ENCODE peak calls at places on chromosomes 4 and X, in five cellular contexts. O is SK-N-SH, V is A549, D is PC-3, W is Peyer's patch. F is an unnamed sample.

GRCh38 chr4:128793859-128794667 is 15.4 kb upstream of the JADE1 start:
- DNase-seq in W (no peak), O (no peak), D (no peak), V (peak; percentile 34), F (no peak)

GRCh38 chr4:100348472-100348871 is 158.2 kb upstream of the DDIT4L start:
- DNase-seq in W (no peak), D (peak; percentile 88), O (no peak), V (peak; percentile 84), F (no peak)

GRCh38 chr4:15375707-15376106 is 52.1 kb upstream of the C1QTNF7 start:
- DNase-seq in O (no peak), D (no peak), V (no peak), W (no peak), F (no peak)

GRCh38 chr4:96347582-96347981 is 507.7 kb downstream of the PDHA2 start:
- DNase-seq in O (no peak), V (no peak), D (no peak), W (no peak), F (no peak)

GRCh38 chrX:33840176-33840575 is 291.9 kb downstream of the FAM47A start:
- DNase-seq in O (no peak), W (no peak), D (no peak), V (no peak), F (peak; percentile 15)

GRCh38 chrX:9885150-9885549 is 82.0 kb upstream of the CLDN34 start:
- DNase-seq in W (peak; percentile 76), O (peak; percentile 67), V (peak; percentile 64), D (peak; percentile 74), F (peak; percentile 54)

GRCh38 chr4:14234330-14234729 is 606.8 kb upstream of the BOD1L1 start:
- DNase-seq in D (peak; percentile 53), V (no peak), W (no peak), O (no peak), F (no peak)

GRCh38 chr4:11954093-11954492 is 525.4 kb upstream of the HS3ST1 start:
- DNase-seq in W (peak; percentile 59), V (peak; percentile 15), O (no peak), D (peak; percentile 42), F (no peak)

GRCh38 chr4:77911842-77912450 is 49.3 kb downstream of the MRPL1 start:
- DNase-seq in W (no peak), D (no peak), V (no peak), O (no peak), F (no peak)

GRCh38 chr4:47714269-47714668 is 123.6 kb downstream of the CORIN start:
- DNase-seq in O (no peak), W (no peak), V (no peak), D (no peak), F (no peak)

GRCh38 chrX:128106630-128107029 is 54.4 kb upstream of the ACTRT1 start:
- DNase-seq in W (no peak), O (peak; percentile 4), D (peak; percentile 42), V (peak; percentile 38), F (no peak)

GRCh38 chr4:7416745-7417432 is 17.8 kb downstream of the PSAPL1 start:
- DNase-seq in W (peak; percentile 15), O (peak; percentile 2), V (no peak), D (no peak), F (no peak)

GRCh38 chr4:41718907-41719306 is 29.6 kb downstream of the PHOX2B start:
- DNase-seq in D (peak; percentile 71), O (no peak), W (no peak), V (no peak), F (no peak)

GRCh38 chr4:150782311-150782710 is 200.4 kb downstream of the MAB21L2 start:
- DNase-seq in W (no peak), D (no peak), V (no peak), O (peak; percentile 10), F (peak; percentile 43)

GRCh38 chr4:80207664-80208063 is 10.4 kb downstream of the PRDM8 start:
- DNase-seq in W (no peak), V (no peak), D (no peak), O (no peak), F (no peak)

GRCh38 chrX:68648960-68649359 is 1.5 kb downstream of the STARD8 start:
- DNase-seq in V (peak; percentile 16), W (no peak), D (peak; percentile 13), O (no peak), F (no peak)

GRCh38 chr4:142567199-142567598 is 278.9 kb downstream of the INPP4B start:
- DNase-seq in D (peak; percentile 14), W (peak; percentile 73), O (no peak), V (peak; percentile 47), F (no peak)

GRCh38 chr4:3040447-3041191 is 33.7 kb downstream of the HTT-AS start:
- DNase-seq in W (peak; percentile 67), V (no peak), D (no peak), O (no peak), F (no peak)

GRCh38 chr4:8286719-8287355 is 17.3 kb downstream of the HTRA3 start:
- DNase-seq in V (no peak), W (no peak), D (no peak), O (no peak), F (no peak)

GRCh38 chr4:41216294-41217019 is 2.1 kb upstream of the APBB2 start:
- DNase-seq in V (peak; percentile 87), D (peak; percentile 83), W (peak; percentile 85), O (peak; percentile 91), F (peak; percentile 87)

GRCh38 chrX:44042731-44043130 is 69.5 kb upstream of the NDP start:
- DNase-seq in W (no peak), D (no peak), V (no peak), O (no peak), F (no peak)

GRCh38 chrX:63930140-63930539 is 145.1 kb upstream of the ARHGEF9 start:
- DNase-seq in W (no peak), O (peak; percentile 2), D (peak; percentile 14), V (peak; percentile 20), F (no peak)

GRCh38 chr4:54746228-54746627 is 88.5 kb downstream of the KIT start:
- DNase-seq in D (peak; percentile 41), V (no peak), O (no peak), W (no peak), F (no peak)

GRCh38 chr4:150578745-150579470 is 3.0 kb upstream of the MAB21L2 start:
- DNase-seq in V (no peak), D (no peak), O (no peak), W (no peak), F (no peak)

GRCh38 chrX:15814811-15815210 is 24.5 kb downstream of the ZRSR2 start:
- DNase-seq in D (no peak), V (no peak), W (no peak), O (no peak), F (no peak)

GRCh38 chr4:98605216-98605615 is 53.2 kb downstream of the TSPAN5 start:
- DNase-seq in O (no peak), W (no peak), D (peak; percentile 11), V (no peak), F (no peak)

GRCh38 chrX:130125090-130125489 is 14.8 kb upstream of the ELF4 start:
- DNase-seq in W (no peak), D (no peak), O (peak; percentile 71), V (no peak), F (no peak)

GRCh38 chr4:53267026-53267425 is 98.8 kb downstream of the SCFD2 start:
- DNase-seq in D (no peak), O (no peak), W (no peak), V (no peak), F (no peak)

GRCh38 chrX:51955200-51955599 is 61.8 kb downstream of the MAGED1 start:
- DNase-seq in D (peak; percentile 66), O (no peak), V (no peak), W (no peak), F (no peak)

GRCh38 chr4:26859762-26860156 is 882 bp upstream of the STIM2 start:
- DNase-seq in D (no peak), W (no peak), V (no peak), O (no peak), F (no peak)

GRCh38 chrX:53294024-53294648 is 12.8 kb upstream of the IQSEC2 start:
- DNase-seq in O (no peak), D (peak; percentile 25), V (peak; percentile 32), W (peak; percentile 31), F (no peak)

GRCh38 chr4:6449746-6450369 is 22.6 kb downstream of the PPP2R2C start:
- DNase-seq in W (no peak), D (no peak), O (no peak), V (no peak), F (no peak)

GRCh38 chr4:41505161-41505653 is 32.8 kb upstream of the LIMCH1 start:
- DNase-seq in V (peak; percentile 23), D (peak; percentile 5), O (peak; percentile 67), W (no peak), F (no peak)

GRCh38 chr4:70713453-70714026 is 8.2 kb upstream of the RUFY3 start:
- DNase-seq in V (no peak), D (no peak), O (no peak), W (no peak), F (no peak)

DNA sequence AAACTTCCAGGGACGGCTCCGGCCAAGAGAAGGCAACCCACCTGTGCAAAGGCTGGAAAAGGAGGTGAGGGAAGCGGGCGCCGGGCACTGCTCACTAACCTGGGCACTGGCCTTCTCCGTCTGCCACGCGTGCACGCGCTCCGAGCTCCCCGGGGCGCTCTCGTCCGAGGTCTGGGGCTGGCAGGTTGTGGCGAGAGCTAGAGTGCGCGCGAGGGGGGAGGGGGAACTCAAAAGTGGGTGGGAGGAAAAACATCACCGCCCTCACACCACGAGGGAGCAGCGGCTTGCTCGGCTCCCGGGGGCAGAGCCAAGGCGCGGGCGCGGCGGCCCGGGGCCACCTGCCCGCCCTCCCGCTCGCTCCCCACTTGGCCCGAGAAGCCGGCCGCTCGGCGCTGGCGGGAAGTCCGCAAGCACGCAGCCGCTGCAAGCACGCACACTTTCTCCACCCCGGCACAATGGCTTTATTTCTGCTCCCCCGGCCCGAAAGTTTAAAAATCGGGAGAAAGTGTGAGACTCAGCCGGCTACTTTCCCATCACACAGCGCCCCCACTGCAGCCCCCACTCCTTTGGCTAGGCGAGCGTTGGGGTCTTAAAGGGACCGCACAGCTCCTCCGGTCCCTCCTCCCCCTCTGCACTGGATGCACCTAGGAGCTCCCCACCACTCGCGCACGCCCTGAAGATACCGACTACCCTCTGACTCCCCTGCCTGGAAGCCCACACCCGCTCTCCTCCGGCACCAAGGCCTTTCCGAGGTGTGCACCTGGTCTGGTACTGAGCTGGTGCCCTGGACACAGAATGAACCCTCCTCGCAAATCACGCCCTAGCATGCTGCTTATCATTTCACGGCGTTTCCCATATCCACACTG is at the start of gene CHRDL1:
- DNase-seq in O (peak; percentile 75), D (no peak), V (peak; percentile 0), W (peak; percentile 45), F (peak; percentile 91)
- H3K4me3 ChIP-seq in O (peak within 1 kb of the TSS; percentile 21), D (no peak within 1 kb of the TSS), V (peak within 1 kb of the TSS; percentile 44), W (peak within 1 kb of the TSS; percentile 26), F (peak within 1 kb of the TSS; percentile 35)

GRCh38 chrX:148316446-148316845 is 184.0 kb upstream of the AFF2 start:
- DNase-seq in W (no peak), O (no peak), V (no peak), D (no peak), F (no peak)
- H3K9me3 ChIP-seq in W (no peaks in the 10 kb centered on the region), O (peaks cover 4% of the 10 kb centered on the region), V (no peaks in the 10 kb centered on the region), D (no peaks in the 10 kb centered on the region), F (no peaks in the 10 kb centered on the region)

GRCh38 chrX:134573683-134574035 is 84.6 kb downstream of the PLAC1 start:
- DNase-seq in D (no peak), O (no peak), W (no peak), V (peak; percentile 38), F (no peak)
- H3K4me1 ChIP-seq in D (peaks cover 67% of the 10 kb centered on the region), O (peaks cover 5% of the 10 kb centered on the region), W (no peaks in the 10 kb centered on the region), V (peaks cover 71% of the 10 kb centered on the region), F (peaks cover 4% of the 10 kb centered on the region)

GRCh38 chrX:19842542-19842941 is 44.9 kb downstream of the SH3KBP1 start:
- DNase-seq in D (no peak), V (no peak), W (no peak), O (no peak), F (no peak)

GRCh38 chrX:19839770-19840254 is 47.6 kb downstream of the SH3KBP1 start:
- DNase-seq in V (no peak), W (no peak), O (no peak), D (peak; percentile 72), F (peak; percentile 10)

GRCh38 chrX:19836337-19836736 is 51.1 kb downstream of the SH3KBP1 start:
- DNase-seq in W (no peak), O (no peak), V (no peak), D (no peak), F (no peak)

GRCh38 chrX:19840899-19841648 is 46.3 kb downstream of the SH3KBP1 start:
- DNase-seq in O (no peak), W (peak; percentile 55), D (no peak), V (no peak), F (no peak)
- H3K4me3 ChIP-seq in O (no peak overlapping the region), W (no peak overlapping the region), D (no peak overlapping the region), V (no peak overlapping the region), F (no peak overlapping the region)